ENCODE peak calls at places on chromosomes 16 and 17, in seven cellular contexts. Q is activated B cell treated with CpG ODN at 0.5 μM for 24 hours, K is lower lobe of right lung, A is endothelial cell, L is ascending aorta, J is AG04450, U is neural progenitor cell. V is an unnamed sample.

GRCh38 chr16:13158427-13158826 is 257.0 kb downstream of the SHISA9 start:
- DNase-seq in Q (no peak), A (no peak), J (no peak), L (no peak), K (no peak), U (no peak), V (no peak)

GRCh38 chr16:68416057-68417046 is 32.0 kb downstream of the SMPD3 start:
- DNase-seq in K (no peak), L (no peak), Q (no peak), U (no peak), J (no peak), A (no peak), V (no peak)

GRCh38 chr17:35076874-35077273 is 13.4 kb upstream of the RFFL start:
- DNase-seq in U (no peak), A (no peak), K (no peak), J (no peak), Q (no peak), L (no peak), V (no peak)

GRCh38 chr17:1331708-1332107 is 52.2 kb downstream of the TRARG1 start:
- DNase-seq in K (peak), J (no peak), Q (no peak), A (no peak), U (no peak), L (no peak), V (no peak)

GRCh38 chr16:88773812-88774291 is 11.2 kb downstream of the PIEZO1 start:
- DNase-seq in K (peak), J (no peak), L (no peak), Q (no peak), U (peak), A (no peak), V (no peak)

GRCh38 chr17:59963738-59964454 is 644 bp downstream of the RNFT1 start:
- DNase-seq in L (no peak), A (peak), K (no peak), J (peak), Q (no peak), U (peak), V (no peak)

GRCh38 chr16:15857779-15858560 is 1.1 kb upstream of the MYH11 start:
- DNase-seq in U (peak), J (no peak), Q (no peak), A (peak), L (peak), K (no peak), V (peak)

GRCh38 chr17:21285164-21286065 is 904 bp downstream of the MAP2K3 start:
- DNase-seq in Q (no peak), K (no peak), A (no peak), U (peak), L (no peak), J (no peak), V (no peak)

GRCh38 chr17:32575865-32576264 is 89.1 kb downstream of the CDK5R1 start:
- DNase-seq in Q (no peak), K (no peak), J (no peak), L (no peak), A (no peak), U (no peak), V (no peak)

GRCh38 chr17:17812211-17813054 is 24.4 kb downstream of the SREBF1 start:
- DNase-seq in K (peak), L (no peak), U (peak), A (peak), J (no peak), Q (peak), V (peak)

GRCh38 chr17:32185875-32186274 is 43.6 kb downstream of the RHOT1 start:
- DNase-seq in Q (no peak), K (no peak), A (no peak), L (no peak), U (no peak), J (no peak), V (no peak)

GRCh38 chr17:1124238-1124699 is 55.5 kb downstream of the ABR start:
- DNase-seq in J (no peak), Q (no peak), A (no peak), U (no peak), K (no peak), L (no peak), V (no peak)

GRCh38 chr16:31873556-31874353 is at the start of gene ZNF267:
- DNase-seq in L (peak), K (peak), J (peak), Q (peak), A (peak), U (peak), V (peak)

GRCh38 chr17:30530346-30531025 is 53.3 kb downstream of the GOSR1 start:
- DNase-seq in A (no peak), L (no peak), J (peak), Q (no peak), K (no peak), U (no peak), V (no peak)

GRCh38 chr16:11852092-11852809 is 909 bp upstream of the RSL1D1 start:
- DNase-seq in A (no peak), U (no peak), L (no peak), Q (no peak), J (no peak), K (no peak), V (no peak)

GRCh38 chr17:49708515-49709161 is 874 bp upstream of the SLC35B1 start:
- DNase-seq in Q (no peak), J (no peak), U (peak), L (no peak), K (no peak), A (no peak), V (no peak)

GRCh38 chr17:42989726-42990652 is 8.2 kb upstream of the RPL27 start:
- DNase-seq in A (no peak), L (no peak), K (no peak), Q (no peak), U (no peak), J (no peak), V (no peak)

GRCh38 chr16:67105251-67105650 is 4.5 kb upstream of the PHAF1 start:
- DNase-seq in A (no peak), K (no peak), U (no peak), Q (no peak), L (no peak), J (no peak), V (no peak)

GRCh38 chr17:11825902-11826301 is 171.4 kb downstream of the ZNF18 start:
- DNase-seq in Q (no peak), U (no peak), K (no peak), A (no peak), J (no peak), L (no peak), V (no peak)

GRCh38 chr17:76272541-76273434 is 7.6 kb downstream of the UBALD2 start:
- DNase-seq in K (peak), Q (no peak), U (no peak), J (no peak), A (no peak), L (no peak), V (no peak)

GRCh38 chr17:65198653-65199382 is 61.6 kb downstream of the RGS9 start:
- DNase-seq in A (no peak), K (no peak), J (no peak), L (no peak), U (peak), Q (no peak), V (peak)

GRCh38 chr17:29642171-29642611 is 19.5 kb upstream of the CORO6 start:
- DNase-seq in A (no peak), Q (no peak), K (no peak), U (peak), L (no peak), J (no peak), V (no peak)

GRCh38 chr17:66540131-66540781 is 237.8 kb downstream of the PRKCA start:
- DNase-seq in J (peak), A (no peak), U (peak), Q (no peak), L (no peak), K (no peak), V (peak)

GRCh38 chr16:25066747-25067631 is 44.6 kb upstream of the LCMT1 start:
- DNase-seq in J (no peak), U (peak), L (peak), K (peak), Q (peak), A (peak), V (peak)

GRCh38 chr17:4297351-4297750 is 33.6 kb upstream of the ANKFY1 start:
- DNase-seq in Q (no peak), J (no peak), A (no peak), K (no peak), U (no peak), L (no peak), V (no peak)

GRCh38 chr16:31329671-31330552 is 25.1 kb upstream of the ITGAX start:
- DNase-seq in A (no peak), K (no peak), L (no peak), J (no peak), Q (no peak), U (no peak), V (no peak)

GRCh38 chr17:18993876-18994275 is 10.7 kb downstream of the FAM83G start:
- DNase-seq in L (no peak), K (no peak), A (no peak), Q (no peak), J (peak), U (no peak), V (no peak)

GRCh38 chr16:15032547-15033308 is 23.1 kb downstream of the NTAN1 start:
- DNase-seq in K (no peak), A (no peak), J (no peak), Q (no peak), L (no peak), U (no peak), V (no peak)

DNA sequence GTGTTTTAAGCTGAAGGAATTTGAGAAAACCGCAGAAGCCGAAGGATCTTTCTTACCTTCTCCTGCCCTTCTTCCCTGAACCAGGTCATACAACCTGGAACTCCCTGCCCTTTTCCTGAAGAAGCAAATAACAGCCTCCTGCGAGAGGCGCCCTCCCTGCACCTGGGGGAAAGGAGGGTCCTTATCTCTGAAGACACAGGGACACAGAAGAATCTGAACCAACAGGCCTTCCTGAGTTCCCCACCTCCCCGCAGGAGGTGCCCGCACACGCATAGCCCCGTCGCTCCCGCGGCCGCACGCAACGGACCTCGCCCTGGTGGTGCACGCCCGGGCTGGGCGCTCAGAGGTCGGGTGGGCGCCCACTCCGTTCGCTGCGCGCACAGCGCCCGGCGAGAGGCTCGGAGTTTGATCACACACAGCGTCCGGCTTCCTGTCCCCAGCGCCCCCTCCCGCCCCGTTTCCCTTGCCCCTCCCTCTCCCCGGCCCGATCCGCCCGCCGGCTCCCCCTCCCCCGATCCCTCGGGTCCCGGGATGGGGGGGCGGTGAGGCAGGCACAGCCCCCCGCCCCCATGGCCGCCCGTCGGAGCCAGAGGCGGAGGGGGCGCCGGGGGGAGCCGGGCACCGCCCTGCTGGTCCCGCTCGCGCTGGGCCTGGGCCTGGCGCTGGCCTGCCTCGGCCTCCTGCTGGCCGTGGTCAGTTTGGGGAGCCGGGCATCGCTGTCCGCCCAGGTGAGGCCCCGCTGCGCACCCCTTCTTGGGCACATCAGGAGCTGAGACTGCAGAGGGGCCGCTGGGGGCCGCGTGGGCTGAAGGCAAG is at the start of gene TNFSF12:
- DNase-seq in Q (peak), L (no peak), U (peak), A (peak), K (peak), J (no peak), V (peak)
- TF ChIP-seq CTCF in Q (no peak), L (no peak), U (no peak), A (no peak), K (peak), J (no peak), V (no peak)

GRCh38 chr16:84527486-84528269 is 23.2 kb upstream of the MEAK7 start:
- DNase-seq in A (no peak), Q (no peak), L (no peak), J (no peak), K (peak), U (no peak), V (no peak)

GRCh38 chr16:84526794-84527485 is 22.5 kb upstream of the MEAK7 start:
- DNase-seq in K (peak), A (no peak), Q (no peak), U (peak), J (no peak), L (no peak), V (peak)

GRCh38 chr16:84529607-84530006 is 25.1 kb upstream of the MEAK7 start:
- DNase-seq in U (no peak), L (no peak), A (no peak), Q (no peak), K (no peak), J (no peak), V (no peak)

GRCh38 chr16:84530590-84530989 is 26.1 kb upstream of the MEAK7 start:
- DNase-seq in U (no peak), K (no peak), A (no peak), J (no peak), Q (no peak), L (no peak), V (no peak)

GRCh38 chr16:84528317-84528716 is 23.9 kb upstream of the MEAK7 start:
- DNase-seq in J (no peak), K (no peak), Q (no peak), U (no peak), L (no peak), A (no peak), V (no peak)
- TF ChIP-seq CTCF in J (no peak), K (no peak), Q (no peak), U (no peak), L (no peak), A (no peak), V (no peak)

GRCh38 chr16:3096362-3096761 is 2.7 kb downstream of the ZSCAN10 start:
- DNase-seq in A (no peak), L (no peak), U (no peak), J (no peak), K (no peak), Q (no peak), V (no peak)

GRCh38 chr16:3097266-3097665 is 1.8 kb downstream of the ZSCAN10 start:
- DNase-seq in Q (no peak), U (no peak), J (no peak), L (no peak), A (no peak), K (no peak), V (no peak)

GRCh38 chr16:3095869-3096268 is 3.2 kb downstream of the ZSCAN10 start:
- DNase-seq in K (peak), U (no peak), L (no peak), J (no peak), Q (peak), A (no peak), V (no peak)

GRCh38 chr16:3092501-3092991 is 6.5 kb downstream of the ZSCAN10 start:
- DNase-seq in K (no peak), L (no peak), A (no peak), U (no peak), Q (no peak), J (no peak), V (no peak)

GRCh38 chr16:3094289-3095027 is 4.6 kb downstream of the ZSCAN10 start:
- DNase-seq in L (no peak), A (peak), K (no peak), J (no peak), Q (no peak), U (peak), V (no peak)
- TF ChIP-seq CTCF in L (peak), A (peak), K (peak), J (peak), Q (no peak), U (peak), V (peak)

GRCh38 chr17:16537130-16537458 is 31.9 kb downstream of the ZNF287 start:
- DNase-seq in U (no peak), K (no peak), A (no peak), L (no peak), Q (no peak), J (no peak), V (no peak)
- TF ChIP-seq CTCF in U (no peak), K (no peak), A (no peak), L (no peak), Q (no peak), J (no peak), V (peak)

DNA sequence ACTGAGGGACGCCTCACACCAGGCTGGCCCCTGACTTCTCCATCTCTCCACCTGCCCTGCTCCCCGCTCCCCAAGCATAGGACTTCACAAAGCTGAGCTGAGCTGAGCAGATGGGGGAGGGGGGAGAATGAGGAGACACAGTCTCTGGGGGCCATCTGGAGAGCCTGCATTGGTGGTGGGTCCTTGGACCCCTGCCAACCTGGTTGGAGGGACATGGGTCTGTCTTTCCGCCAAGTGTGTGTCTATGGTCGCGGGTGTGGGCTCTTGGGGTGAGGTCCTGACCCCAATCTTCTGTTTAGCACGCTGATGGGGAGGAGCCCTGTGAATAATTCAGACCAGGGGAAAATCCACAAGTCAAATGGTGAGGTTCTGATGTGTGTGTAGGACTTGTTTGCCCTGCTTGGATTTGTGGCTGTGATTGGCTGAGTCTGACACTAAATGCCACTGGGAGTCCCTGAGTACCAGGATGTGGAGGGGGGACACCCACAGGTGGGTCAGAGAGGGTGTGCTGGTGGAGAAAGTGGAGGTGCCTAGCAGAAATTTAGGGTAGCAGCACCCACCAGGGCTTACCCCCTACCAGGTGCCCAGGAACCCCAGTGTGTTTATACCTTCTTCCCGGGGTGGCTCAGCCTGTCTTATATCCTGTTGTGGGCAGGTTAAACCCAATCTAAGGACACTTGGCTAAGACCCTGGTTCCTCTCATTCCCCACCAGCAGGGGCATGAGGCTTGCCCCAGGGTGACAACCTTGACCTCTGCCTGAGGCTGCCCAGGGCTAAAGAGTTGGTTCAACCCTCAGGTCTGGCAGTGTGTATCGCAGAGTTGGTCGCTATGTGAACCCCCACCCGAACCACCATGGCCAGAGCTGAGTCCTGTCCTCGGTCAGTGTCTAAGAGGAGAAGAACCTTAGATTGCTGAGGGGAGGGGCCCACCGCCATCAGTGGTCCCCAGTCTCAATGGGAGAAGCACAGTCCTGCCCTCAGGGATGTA is 2.1 kb downstream of the FMNL1 start:
- DNase-seq in Q (no peak), A (no peak), L (no peak), K (no peak), U (no peak), J (no peak), V (no peak)
- TF ChIP-seq CTCF in Q (no peak), A (no peak), L (no peak), K (no peak), U (no peak), J (no peak), V (no peak)

GRCh38 chr17:78828470-78829185 is 12.0 kb downstream of the USP36 start:
- DNase-seq in A (no peak), J (peak), U (peak), Q (no peak), L (no peak), K (no peak), V (no peak)
- TF ChIP-seq CTCF in A (no peak), J (peak), U (peak), Q (no peak), L (no peak), K (no peak), V (no peak)

DNA sequence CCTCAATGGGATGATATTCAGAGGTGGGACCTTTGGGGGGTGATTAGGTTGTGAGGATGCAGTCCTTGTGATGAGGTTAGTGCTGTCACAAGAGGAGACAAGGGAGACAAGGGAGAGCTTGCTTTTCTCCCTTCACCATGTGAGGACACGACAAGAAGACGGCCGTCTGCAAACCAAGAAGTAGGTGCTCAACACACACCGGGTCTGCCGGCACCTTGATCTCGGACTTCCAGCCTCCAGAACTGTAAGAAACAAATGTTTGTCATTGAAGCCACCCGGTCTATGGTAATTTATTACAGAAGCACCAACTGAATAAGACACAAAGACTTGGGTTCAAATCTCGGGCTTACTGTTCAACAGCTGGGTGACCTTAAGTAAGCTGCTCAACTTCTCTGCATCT is 64.9 kb downstream of the MPHOSPH6 start:
- DNase-seq in K (no peak), J (no peak), A (no peak), Q (no peak), U (no peak), L (no peak), V (no peak)
- TF ChIP-seq CTCF in K (no peak), J (no peak), A (no peak), Q (no peak), U (no peak), L (no peak), V (no peak)